ENCODE peak calls at places on chromosome 18, in five cellular contexts. O is psoas muscle; Z is fibroblast of lung; K is CD8-positive, alpha-beta memory T cell; W is BE2C. J is an unnamed sample.

GRCh38 chr18:55477537-55478300 is 110.3 kb downstream of the TCF4 start:
- DNase-seq in O (peak; percentile 58), Z (peak; percentile 76), K (no peak), W (peak; percentile 18), J (peak; percentile 60)

GRCh38 chr18:56550121-56550520 is 88.3 kb downstream of the TXNL1 start:
- DNase-seq in O (no peak), Z (no peak), K (no peak), W (no peak), J (no peak)

GRCh38 chr18:48667276-48668254 is 128.7 kb downstream of the CTIF start:
- DNase-seq in O (no peak), Z (no peak), K (no peak), W (peak; percentile 57), J (no peak)

GRCh38 chr18:354003-354402 is 86.2 kb upstream of the THOC1 start:
- DNase-seq in O (no peak), Z (no peak), K (no peak), W (no peak), J (no peak)

GRCh38 chr18:9642799-9643445 is 28.6 kb upstream of the PPP4R1 start:
- DNase-seq in O (no peak), Z (no peak), K (no peak), W (no peak), J (no peak)

GRCh38 chr18:40493316-40493715 is 1461.7 kb upstream of the PIK3C3 start:
- DNase-seq in O (no peak), Z (no peak), K (no peak), W (no peak), J (no peak)

GRCh38 chr18:9834551-9834950 is 51.2 kb upstream of the TXNDC2 start:
- DNase-seq in O (no peak), Z (no peak), K (no peak), W (no peak), J (no peak)

GRCh38 chr18:12803069-12803936 is 80.7 kb downstream of the PTPN2 start:
- DNase-seq in O (no peak), Z (no peak), K (no peak), W (no peak), J (no peak)

GRCh38 chr18:37997695-37998094 is 432.1 kb upstream of the CELF4 start:
- DNase-seq in O (no peak), Z (no peak), K (no peak), W (no peak), J (no peak)

GRCh38 chr18:23871410-23871809 is 143.1 kb upstream of the TTC39C start:
- DNase-seq in O (no peak), Z (no peak), K (peak; percentile 71), W (peak; percentile 59), J (no peak)

GRCh38 chr18:57743008-57743407 is 60.1 kb downstream of the ATP8B1 start:
- DNase-seq in O (no peak), Z (peak; percentile 54), K (no peak), W (no peak), J (no peak)

GRCh38 chr18:48408727-48409590 is at the start of gene ZBTB7C:
- DNase-seq in O (peak; percentile 67), Z (no peak), K (no peak), W (peak; percentile 52), J (peak; percentile 81)

GRCh38 chr18:13725566-13726227 is 661 bp downstream of the FAM210A start:
- DNase-seq in O (no peak), Z (peak; percentile 10), K (no peak), W (no peak), J (no peak)

GRCh38 chr18:44839239-44839666 is 158.6 kb downstream of the SETBP1 start:
- DNase-seq in O (peak; percentile 78), Z (peak; percentile 69), K (peak; percentile 35), W (peak; percentile 56), J (peak; percentile 87)

GRCh38 chr18:34117319-34117718 is 107.4 kb downstream of the NOL4 start:
- DNase-seq in O (no peak), Z (no peak), K (no peak), W (no peak), J (no peak)

GRCh38 chr18:36420826-36421225 is 123.3 kb downstream of the FHOD3 start:
- DNase-seq in O (no peak), Z (no peak), K (no peak), W (no peak), J (no peak)

GRCh38 chr18:3972291-3972985 is 482.7 kb downstream of the DLGAP1 start:
- DNase-seq in O (no peak), Z (no peak), K (no peak), W (no peak), J (no peak)

GRCh38 chr18:7577706-7578105 is 10.6 kb downstream of the PTPRM start:
- DNase-seq in O (no peak), Z (peak; percentile 5), K (no peak), W (no peak), J (no peak)

GRCh38 chr18:26470011-26470637 is 78.2 kb downstream of the KCTD1 start:
- DNase-seq in O (no peak), Z (peak; percentile 36), K (no peak), W (no peak), J (no peak)

GRCh38 chr18:39414009-39414700 is 1848.6 kb upstream of the CELF4 start:
- DNase-seq in O (no peak), Z (peak; percentile 45), K (no peak), W (no peak), J (no peak)

GRCh38 chr18:22320736-22321135 is 97.0 kb downstream of the CTAGE1 start:
- DNase-seq in O (no peak), Z (no peak), K (no peak), W (no peak), J (no peak)
- H3K27me3 ChIP-seq in O (peaks cover 14% of the 10 kb centered on the region), Z (no peaks in the 10 kb centered on the region), K (no peaks in the 10 kb centered on the region), W (no peaks in the 10 kb centered on the region), J (no peaks in the 10 kb centered on the region)

GRCh38 chr18:59275406-59275949 is 2.2 kb upstream of the RAX start:
- DNase-seq in O (no peak), Z (no peak), K (no peak), W (no peak), J (no peak)
- H3K27me3 ChIP-seq in O (peaks cover 93% of the 10 kb centered on the region), Z (peaks cover 68% of the 10 kb centered on the region), K (peaks cover 25% of the 10 kb centered on the region), W (peaks cover 77% of the 10 kb centered on the region), J (no peaks in the 10 kb centered on the region)

GRCh38 chr18:75207298-75208054 is 1.5 kb downstream of the PTGR3 start:
- DNase-seq in O (no peak), Z (peak; percentile 72), K (no peak), W (no peak), J (no peak)
- H3K27me3 ChIP-seq in O (no peaks in the 10 kb centered on the region), Z (no peaks in the 10 kb centered on the region), K (no peaks in the 10 kb centered on the region), W (peaks cover 8% of the 10 kb centered on the region), J (no peaks in the 10 kb centered on the region)

DNA sequence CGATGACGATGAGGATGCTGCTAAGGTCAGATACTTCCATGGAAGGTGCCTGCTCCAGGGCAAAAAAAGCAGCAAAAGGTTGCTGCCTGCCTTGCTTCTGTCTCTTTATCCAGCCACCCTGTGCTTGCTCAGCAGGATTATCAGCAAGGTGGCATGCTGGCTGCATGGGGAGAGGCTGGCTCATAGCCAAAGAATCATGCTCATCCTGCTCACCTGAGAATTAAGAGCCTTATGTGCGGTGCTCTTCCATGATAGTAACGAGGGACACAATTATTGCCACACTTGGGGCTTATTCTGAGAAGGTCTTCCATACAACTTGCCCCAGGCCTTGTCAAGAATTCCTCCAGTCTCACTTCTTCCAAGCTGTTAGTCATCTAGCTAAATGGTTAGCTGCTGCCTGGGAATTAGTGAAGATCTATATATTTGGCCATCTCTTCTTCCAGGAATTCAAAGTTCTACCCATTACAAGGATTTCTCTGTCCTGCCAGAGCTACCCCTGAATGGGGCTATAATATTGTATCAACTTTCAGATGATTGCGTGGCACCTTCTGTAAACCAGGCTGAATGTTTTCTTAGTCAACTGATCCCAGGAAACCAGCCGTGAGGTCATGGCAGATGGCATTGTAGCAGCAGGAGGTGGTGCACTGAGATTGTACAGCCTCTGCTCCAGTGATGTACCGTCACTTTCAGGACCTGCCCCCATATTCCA is 60.3 kb upstream of the SEC11C start:
- DNase-seq in O (no peak), Z (no peak), K (no peak), W (no peak), J (no peak)
- H3K27me3 ChIP-seq in O (no peaks in the 10 kb centered on the region), Z (peaks cover 12% of the 10 kb centered on the region), K (peaks cover 4% of the 10 kb centered on the region), W (no peaks in the 10 kb centered on the region), J (no peaks in the 10 kb centered on the region)

DNA sequence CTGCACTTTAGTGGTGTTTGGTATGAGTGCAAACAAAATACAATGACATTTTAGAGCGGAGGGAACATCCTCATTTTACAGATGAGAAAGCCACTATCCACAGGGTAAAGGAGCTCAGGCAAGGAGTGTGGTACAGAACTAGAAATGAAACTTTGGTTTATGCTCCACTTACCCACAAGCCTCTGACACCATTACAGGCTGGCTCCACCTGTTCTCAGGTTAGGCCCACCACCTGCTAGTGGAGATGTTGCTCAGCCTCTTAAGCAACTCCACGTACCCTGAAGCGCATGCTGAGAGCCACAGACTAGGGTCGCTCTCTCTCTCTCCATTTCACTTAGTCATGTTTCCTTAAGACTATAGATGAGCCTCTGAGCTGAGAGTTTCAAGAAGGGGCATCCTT is 130.0 kb downstream of the MBD2 start:
- DNase-seq in O (no peak), Z (no peak), K (no peak), W (no peak), J (no peak)
- H3K27me3 ChIP-seq in O (no peaks in the 10 kb centered on the region), Z (no peaks in the 10 kb centered on the region), K (no peaks in the 10 kb centered on the region), W (no peaks in the 10 kb centered on the region), J (no peaks in the 10 kb centered on the region)

GRCh38 chr18:50194623-50195532 is at the start of gene MYO5B:
- DNase-seq in O (peak; percentile 56), Z (no peak), K (peak; percentile 4), W (peak; percentile 11), J (no peak)
- H3K27me3 ChIP-seq in O (peaks cover 86% of the 10 kb centered on the region), Z (peaks cover 14% of the 10 kb centered on the region), K (peaks cover 20% of the 10 kb centered on the region), W (peaks cover 32% of the 10 kb centered on the region), J (no peaks in the 10 kb centered on the region)

GRCh38 chr18:79493211-79493800 is 97.6 kb downstream of the NFATC1 start:
- DNase-seq in O (peak; percentile 48), Z (no peak), K (no peak), W (no peak), J (peak; percentile 14)
- H3K27me3 ChIP-seq in O (no peaks in the 10 kb centered on the region), Z (no peaks in the 10 kb centered on the region), K (no peaks in the 10 kb centered on the region), W (no peaks in the 10 kb centered on the region), J (no peaks in the 10 kb centered on the region)

GRCh38 chr18:77248873-77249582 is 620 bp upstream of the GALR1 start:
- DNase-seq in O (no peak), Z (no peak), K (no peak), W (peak; percentile 13), J (no peak)

GRCh38 chr18:77250501-77250925 is 865 bp downstream of the GALR1 start:
- DNase-seq in O (no peak), Z (no peak), K (no peak), W (peak; percentile 6), J (no peak)

GRCh38 chr18:77249583-77250500 is at the start of gene GALR1:
- DNase-seq in O (no peak), Z (no peak), K (no peak), W (peak; percentile 22), J (no peak)

GRCh38 chr18:77250926-77251729 is 1.5 kb downstream of the GALR1 start:
- DNase-seq in O (no peak), Z (peak; percentile 14), K (no peak), W (peak; percentile 12), J (no peak)

GRCh38 chr18:77251730-77252050 is 2.0 kb downstream of the GALR1 start:
- DNase-seq in O (no peak), Z (no peak), K (no peak), W (no peak), J (no peak)
- H3K27me3 ChIP-seq in O (peaks cover 71% of the 10 kb centered on the region), Z (peaks cover 17% of the 10 kb centered on the region), K (peaks cover 22% of the 10 kb centered on the region), W (peaks cover 26% of the 10 kb centered on the region), J (no peaks in the 10 kb centered on the region)